ENCODE peak calls at places on chromosomes 4 and X, in six cellular contexts. F, C, D, P, T and R are unnamed samples.

GRCh38 chr4:69649629-69650028 is 3.4 kb downstream of the UGT2A1 start:
- DNase-seq in P (no peak), D (no peak), F (no peak), C (peak; percentile 11), T (no peak), R (no peak)

GRCh38 chr4:78937837-78938236 is 1.4 kb downstream of the PAQR3 start:
- DNase-seq in P (peak; percentile 9), F (no peak), D (no peak), C (no peak), T (no peak), R (no peak)

GRCh38 chrX:68921937-68922456 is 93.2 kb downstream of the EFNB1 start:
- DNase-seq in P (no peak), C (no peak), F (no peak), D (no peak), T (no peak), R (no peak)

GRCh38 chrX:64894454-64895038 is 81.7 kb downstream of the ZC4H2 start:
- DNase-seq in D (peak; percentile 58), T (no peak), C (peak; percentile 33), P (peak; percentile 36), F (peak; percentile 11), R (no peak)

GRCh38 chr4:122045533-122045932 is 93.7 kb upstream of the TRPC3 start:
- DNase-seq in D (no peak), C (peak; percentile 12), F (no peak), P (peak; percentile 4), T (no peak), R (no peak)

GRCh38 chrX:31228415-31228832 is 156.6 kb upstream of the FTHL17 start:
- DNase-seq in P (no peak), F (no peak), T (no peak), C (no peak), D (no peak), R (no peak)

GRCh38 chr4:12446237-12446636 is 1017.5 kb upstream of the HS3ST1 start:
- DNase-seq in F (no peak), P (no peak), D (no peak), C (no peak), T (no peak), R (no peak)

GRCh38 chrX:16444353-16444752 is 205.6 kb upstream of the S100G start:
- DNase-seq in D (no peak), P (no peak), T (no peak), C (no peak), F (no peak), R (no peak)

GRCh38 chr4:40621592-40622512 is 7.8 kb downstream of the RBM47 start:
- DNase-seq in T (peak; percentile 93), F (no peak), D (no peak), P (peak; percentile 60), C (peak; percentile 52), R (no peak)

GRCh38 chr4:89254847-89255246 is 52.8 kb downstream of the GPRIN3 start:
- DNase-seq in T (no peak), P (peak; percentile 12), C (peak; percentile 57), F (peak; percentile 5), D (peak; percentile 63), R (peak; percentile 16)
- TF ChIP-seq TAF1 in T (no peak), P (no peak), C (no peak), F (no peak), D (no peak), R (no peak)

GRCh38 chr4:170700064-170700463 is 610.3 kb upstream of the AADAT start:
- DNase-seq in P (no peak), T (no peak), F (no peak), D (no peak), C (no peak), R (no peak)

GRCh38 chr4:170705907-170706306 is 616.2 kb upstream of the AADAT start:
- DNase-seq in C (no peak), D (no peak), F (no peak), P (no peak), T (peak; percentile 34), R (no peak)
- TF ChIP-seq POLR2A in C (no peak), D (no peak), F (no peak), P (no peak), T (no peak), R (no peak)

GRCh38 chr4:133147922-133148689 is 988 bp upstream of the PCDH10 start:
- DNase-seq in D (peak; percentile 59), C (no peak), T (no peak), P (no peak), F (no peak), R (no peak)
- TF ChIP-seq TAF1 in D (peak; percentile 35), C (no peak), T (no peak), P (no peak), F (no peak), R (no peak)

GRCh38 chr4:2008921-2009650 is at the start of gene NELFA:
- DNase-seq in D (peak; percentile 97), F (peak; percentile 87), P (peak; percentile 93), T (peak; percentile 57), C (peak; percentile 97), R (peak; percentile 90)
- TF ChIP-seq POLR2A in D (peak; percentile 84), F (peak; percentile 85), P (no peak), T (peak; percentile 90), C (peak; percentile 85), R (peak; percentile 73)

GRCh38 chrX:22220941-22221340 is 51.8 kb upstream of the CBLL2 start:
- DNase-seq in D (no peak), C (no peak), T (no peak), P (no peak), F (no peak), R (no peak)
- TF ChIP-seq TAF1 in D (no peak), C (no peak), T (no peak), P (no peak), F (no peak), R (no peak)